ENCODE peak calls at places on chromosomes 12 and 14, in four cellular contexts. P is HepG2, F is H1, E is GM12878. L is an unnamed sample.

GRCh38 chr12:100375023-100375737 is 18.3 kb downstream of the SLC17A8 start:
- DNase-seq in P (no peak), F (no peak), E (no peak), L (no peak)

GRCh38 chr12:54356228-54356627 is 8.1 kb downstream of the GPR84 start:
- DNase-seq in P (no peak), F (no peak), E (no peak), L (no peak)

GRCh38 chr12:45583011-45583657 is 146.4 kb upstream of the ARID2 start:
- DNase-seq in P (no peak), F (no peak), E (no peak), L (no peak)

GRCh38 chr12:69509308-69509736 is 39.1 kb downstream of the FRS2 start:
- DNase-seq in P (no peak), F (no peak), E (no peak), L (no peak)

GRCh38 chr14:35786856-35787255 is 22.2 kb downstream of the RALGAPA1 start:
- DNase-seq in P (no peak), F (no peak), E (no peak), L (no peak)

GRCh38 chr14:59919582-59920377 is at the start of gene LRRC9:
- DNase-seq in P (peak; percentile 93), F (peak; percentile 88), E (no peak), L (peak; percentile 85)

GRCh38 chr12:50017047-50017446 is 8.2 kb downstream of the RACGAP1 start:
- DNase-seq in P (no peak), F (no peak), E (no peak), L (no peak)

GRCh38 chr14:93231129-93231979 is 24.3 kb downstream of the UBR7 start:
- DNase-seq in P (no peak), F (no peak), E (no peak), L (no peak)

GRCh38 chr14:76456200-76456599 is 80.3 kb downstream of the ESRRB start:
- DNase-seq in P (peak; percentile 18), F (no peak), E (peak; percentile 7), L (peak; percentile 32)

GRCh38 chr14:32430326-32430725 is 101.2 kb downstream of the AKAP6 start:
- DNase-seq in P (no peak), F (no peak), E (no peak), L (no peak)

GRCh38 chr12:9760699-9761406 is at the start of gene CD69:
- DNase-seq in P (no peak), F (no peak), E (peak; percentile 95), L (no peak)

GRCh38 chr14:33799705-33800269 is 151.1 kb downstream of the EGLN3 start:
- DNase-seq in P (no peak), F (no peak), E (no peak), L (no peak)

GRCh38 chr12:89821901-89822300 is 113.3 kb upstream of the ATP2B1 start:
- DNase-seq in P (no peak), F (no peak), E (peak; percentile 17), L (no peak)

GRCh38 chr12:4440187-4440941 is 5.3 kb downstream of the FGF6 start:
- DNase-seq in P (no peak), F (no peak), E (no peak), L (peak; percentile 94)

GRCh38 chr12:48002179-48002601 is 2.1 kb downstream of the COL2A1 start:
- DNase-seq in P (no peak), F (no peak), E (no peak), L (no peak)

GRCh38 chr12:60489071-60489470 is 893.2 kb downstream of the SLC16A7 start:
- DNase-seq in P (no peak), F (no peak), E (no peak), L (no peak)

GRCh38 chr14:64625363-64626232 is 75.8 kb downstream of the PPP1R36 start:
- DNase-seq in P (no peak), F (no peak), E (no peak), L (no peak)

GRCh38 chr14:23546450-23547035 is 5.0 kb downstream of the ZFHX2 start:
- DNase-seq in P (no peak), F (no peak), E (no peak), L (no peak)
- H3K4me1 ChIP-seq in P (peaks cover 67% of the 10 kb centered on the region), F (peaks cover 37% of the 10 kb centered on the region), E (no peaks in the 10 kb centered on the region), L (peaks cover 19% of the 10 kb centered on the region)

DNA sequence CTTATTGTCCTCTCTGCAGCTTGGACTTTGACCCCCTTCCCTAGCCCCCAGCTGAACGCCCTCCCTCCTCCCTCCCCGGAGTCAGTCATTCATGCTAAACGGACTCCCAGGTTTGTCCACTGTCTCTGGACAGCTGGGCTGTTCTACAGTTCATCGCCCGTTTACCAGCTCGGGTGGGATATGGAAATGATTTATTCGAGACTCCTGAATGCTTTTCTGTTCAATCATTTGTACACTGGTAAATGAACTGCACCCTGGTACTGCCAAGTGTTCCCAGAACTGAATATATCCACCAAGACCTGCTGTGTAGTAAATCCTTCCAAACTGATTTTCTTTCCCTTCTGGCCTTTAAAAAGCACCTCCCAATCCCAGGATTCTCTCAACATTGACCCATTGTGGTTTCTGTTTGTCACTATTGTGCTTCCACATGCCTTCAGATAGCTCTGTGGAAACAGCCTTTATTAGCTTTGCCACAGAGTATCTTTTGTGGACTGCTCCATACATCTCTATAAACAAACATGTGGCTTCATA is 849 bp upstream of the KIF21A start:
- DNase-seq in P (peak; percentile 89), F (no peak), E (no peak), L (no peak)
- H3K27me3 ChIP-seq in P (no peaks in the 10 kb centered on the region), F (no peaks in the 10 kb centered on the region), E (no peaks in the 10 kb centered on the region), L (peaks cover 5% of the 10 kb centered on the region)

GRCh38 chr14:103068351-103069073 is 11.2 kb upstream of the CDC42BPB start:
- DNase-seq in P (no peak), F (no peak), E (no peak), L (no peak)
- TF ChIP-seq SUZ12 in P (no peak), F (no peak), E (no peak), L (no peak)

DNA sequence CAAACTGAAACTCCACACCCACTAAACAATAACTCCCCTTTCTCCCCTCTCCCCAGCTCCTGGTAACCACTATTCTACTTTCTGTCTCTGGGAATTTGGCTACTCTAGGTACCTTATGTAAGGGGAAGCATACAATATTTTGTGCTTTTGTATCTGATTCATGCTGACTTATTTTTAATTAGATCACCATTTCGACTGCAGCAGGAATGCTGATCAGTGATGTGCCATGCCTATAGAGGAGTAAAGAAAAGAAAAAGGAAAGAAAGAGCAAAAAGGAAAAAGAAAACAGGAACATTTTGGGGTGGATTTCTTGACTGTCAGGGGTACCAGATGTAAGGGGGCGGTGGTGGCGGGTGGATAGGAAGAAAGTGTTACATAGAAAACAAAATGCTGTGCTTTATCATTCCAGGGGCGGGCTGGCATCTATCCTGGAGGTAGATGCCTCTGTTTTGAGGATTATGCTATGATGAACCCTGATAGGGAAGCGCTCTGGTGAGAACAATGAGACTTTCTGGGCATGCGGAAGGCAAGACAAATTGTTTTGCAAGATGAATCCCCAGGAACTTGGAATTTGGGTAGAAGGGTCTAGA is 45.2 kb upstream of the CTDSP2 start:
- DNase-seq in P (no peak), F (no peak), E (no peak), L (no peak)
- H3K4me1 ChIP-seq in P (peaks cover 63% of the 10 kb centered on the region), F (peaks cover 12% of the 10 kb centered on the region), E (peaks cover 31% of the 10 kb centered on the region), L (peaks cover 20% of the 10 kb centered on the region)

DNA sequence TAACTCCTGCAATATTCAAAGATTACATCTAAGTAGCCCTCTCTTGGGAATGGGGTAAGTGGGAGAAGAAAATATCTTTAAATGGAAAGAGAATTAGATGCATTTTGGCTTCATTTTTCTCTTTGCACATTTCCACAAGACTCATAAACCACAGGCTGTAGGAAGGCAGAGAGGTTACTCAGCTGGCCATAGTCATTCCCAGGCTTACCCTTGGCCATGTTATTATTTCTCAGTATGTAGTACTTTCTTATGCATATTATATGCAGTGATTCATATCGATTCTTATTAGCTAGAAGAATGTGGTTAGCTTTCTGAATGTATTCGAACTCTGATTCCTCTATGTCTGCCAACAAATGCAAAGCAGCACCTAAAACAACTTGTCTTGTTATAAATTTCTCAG is 92.1 kb downstream of the PTPRR start:
- DNase-seq in P (no peak), F (no peak), E (no peak), L (no peak)
- H3K27me3 ChIP-seq in P (peaks cover 3% of the 10 kb centered on the region), F (no peaks in the 10 kb centered on the region), E (no peaks in the 10 kb centered on the region), L (no peaks in the 10 kb centered on the region)

GRCh38 chr12:128820723-128821432 is 2.9 kb downstream of the SLC15A4 start:
- DNase-seq in P (no peak), F (no peak), E (no peak), L (no peak)
- TF ChIP-seq SUZ12 in P (no peak), F (no peak), E (no peak), L (no peak)

L was measured in NT2/D1.